ENCODE peak calls at places on chromosomes 12 and 14, in nine cellular contexts. F is CD8-positive, alpha-beta memory T cell; G is psoas muscle; N is mesenchymal stem cell; J is hepatocyte; X is MM.1S; K is Karpas-422; W is GM23248; T is fibroblast of lung. H is an unnamed sample.
A peak's percentile ranks its signal among the peaks of the same experiment; 100 is the strongest.

GRCh38 chr12:38586652-38587219 is 270.2 kb downstream of the ALG10B start:
- DNase-seq in F (no peak), G (no peak), N (no peak), J (no peak), X (no peak), K (no peak), W (peak; percentile 14), T (no peak), H (no peak)

GRCh38 chr14:23125006-23125405 is 6.0 kb upstream of the CEBPE start:
- DNase-seq in F (no peak), G (no peak), N (no peak), J (no peak), X (no peak), K (no peak), W (peak; percentile 59), T (no peak), H (no peak)

GRCh38 chr12:42504049-42504448 is 85.5 kb downstream of the PRICKLE1 start:
- DNase-seq in F (no peak), G (no peak), N (peak; percentile 16), J (peak; percentile 65), X (no peak), K (no peak), W (peak; percentile 57), T (peak; percentile 53), H (peak; percentile 44)

GRCh38 chr14:105529506-105530445 is 3.4 kb downstream of the TMEM121 start:
- DNase-seq in F (peak; percentile 36), G (no peak), N (no peak), J (peak; percentile 2), X (no peak), K (peak; percentile 52), W (no peak), T (no peak), H (no peak)

GRCh38 chr14:85024931-85025330 is 505.0 kb upstream of the FLRT2 start:
- DNase-seq in F (no peak), G (no peak), N (peak; percentile 60), J (no peak), X (no peak), K (no peak), W (peak; percentile 1), T (no peak), H (peak; percentile 63)

GRCh38 chr12:95418142-95418541 is 55.8 kb upstream of the METAP2 start:
- DNase-seq in F (no peak), G (no peak), N (no peak), J (no peak), X (no peak), K (no peak), W (no peak), T (no peak), H (no peak)

GRCh38 chr14:90546767-90547166 is 149.9 kb downstream of the CALM1 start:
- DNase-seq in F (no peak), G (no peak), N (no peak), J (no peak), X (no peak), K (no peak), W (no peak), T (no peak), H (no peak)

GRCh38 chr14:24311837-24312615 is 724 bp downstream of the LTB4R start:
- DNase-seq in F (no peak), G (no peak), N (no peak), J (no peak), X (no peak), K (no peak), W (peak; percentile 68), T (no peak), H (peak; percentile 34)

GRCh38 chr14:73764881-73765280 is 50.7 kb upstream of the PNMA1 start:
- DNase-seq in F (no peak), G (peak; percentile 87), N (no peak), J (no peak), X (no peak), K (peak; percentile 89), W (no peak), T (no peak), H (no peak)

GRCh38 chr14:102333795-102334415 is 14.4 kb downstream of the ZNF839 start:
- DNase-seq in F (no peak), G (no peak), N (no peak), J (no peak), X (no peak), K (no peak), W (no peak), T (no peak), H (no peak)

GRCh38 chr12:88733003-88733402 is 152.7 kb upstream of the KITLG start:
- DNase-seq in F (no peak), G (no peak), N (no peak), J (no peak), X (no peak), K (no peak), W (no peak), T (no peak), H (no peak)

GRCh38 chr12:99544457-99544856 is 103.1 kb upstream of the GARIN6 start:
- DNase-seq in F (no peak), G (no peak), N (no peak), J (no peak), X (no peak), K (no peak), W (no peak), T (no peak), H (no peak)

GRCh38 chr12:3437986-3438385 is 53.0 kb upstream of the PRMT8 start:
- DNase-seq in F (no peak), G (no peak), N (no peak), J (no peak), X (no peak), K (no peak), W (no peak), T (no peak), H (no peak)

GRCh38 chr12:131871677-131872076 is 22.7 kb upstream of the ULK1 start:
- DNase-seq in F (no peak), G (no peak), N (no peak), J (no peak), X (no peak), K (no peak), W (no peak), T (no peak), H (no peak)

GRCh38 chr12:47900480-47901129 is 4.2 kb downstream of the VDR start:
- DNase-seq in F (no peak), G (no peak), N (peak; percentile 60), J (peak; percentile 71), X (peak; percentile 66), K (peak; percentile 49), W (peak; percentile 60), T (peak; percentile 12), H (no peak)

GRCh38 chr14:95272057-95272456 is 47.7 kb downstream of the CLMN start:
- DNase-seq in F (no peak), G (no peak), N (no peak), J (no peak), X (no peak), K (no peak), W (no peak), T (no peak), H (no peak)

GRCh38 chr14:95275507-95275906 is 44.2 kb downstream of the CLMN start:
- DNase-seq in F (no peak), G (no peak), N (no peak), J (no peak), X (no peak), K (peak; percentile 62), W (no peak), T (no peak), H (no peak)

GRCh38 chr14:95273041-95273978 is 46.4 kb downstream of the CLMN start:
- DNase-seq in F (no peak), G (no peak), N (peak; percentile 51), J (peak; percentile 80), X (no peak), K (no peak), W (peak; percentile 12), T (no peak), H (peak; percentile 58)

GRCh38 chr14:95274874-95275273 is 44.8 kb downstream of the CLMN start:
- DNase-seq in F (no peak), G (no peak), N (no peak), J (no peak), X (no peak), K (no peak), W (no peak), T (no peak), H (no peak)

DNA sequence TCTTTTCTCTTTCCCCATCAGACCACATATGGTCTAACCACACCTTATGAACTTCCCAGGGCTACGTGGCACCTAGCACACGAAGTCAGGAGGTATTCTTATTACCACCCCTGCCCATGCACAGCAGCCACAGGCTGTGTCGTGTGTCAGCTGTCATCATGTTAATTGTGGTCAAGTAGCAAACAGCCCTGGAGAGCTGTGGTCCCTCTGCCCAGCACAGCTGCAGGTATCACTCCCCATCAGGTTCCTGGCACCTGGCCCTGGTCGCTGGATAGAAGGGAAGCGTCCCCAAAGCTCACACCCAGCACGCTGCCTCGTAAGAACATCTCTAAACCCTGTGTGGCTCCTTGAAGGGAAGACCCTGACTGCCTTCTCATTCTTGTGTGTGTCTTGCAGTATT is 45.4 kb downstream of the CLMN start:
- DNase-seq in F (no peak), G (no peak), N (no peak), J (no peak), X (no peak), K (no peak), W (no peak), T (no peak), H (no peak)
- H3K27ac ChIP-seq in F (no peak overlapping the region), G (no peak overlapping the region), N (no peak overlapping the region), J (peak overlapping the region; percentile 90), X (no peak overlapping the region), K (peak overlapping the region; percentile 99), W (no peak overlapping the region), T (no peak overlapping the region), H (no peak overlapping the region)

GRCh38 chr14:68246074-68246980 is 426.7 kb downstream of the RAD51B start:
- DNase-seq in F (no peak), G (no peak), N (no peak), J (peak; percentile 50), X (no peak), K (no peak), W (no peak), T (peak; percentile 75), H (peak; percentile 22)
- H3K27ac ChIP-seq in F (no peak overlapping the region), G (peak overlapping the region; percentile 89), N (peak overlapping the region; percentile 33), J (peak overlapping the region; percentile 93), X (no peak overlapping the region), K (no peak overlapping the region), W (no peak overlapping the region), T (no peak overlapping the region), H (peak overlapping the region; percentile 73)

DNA sequence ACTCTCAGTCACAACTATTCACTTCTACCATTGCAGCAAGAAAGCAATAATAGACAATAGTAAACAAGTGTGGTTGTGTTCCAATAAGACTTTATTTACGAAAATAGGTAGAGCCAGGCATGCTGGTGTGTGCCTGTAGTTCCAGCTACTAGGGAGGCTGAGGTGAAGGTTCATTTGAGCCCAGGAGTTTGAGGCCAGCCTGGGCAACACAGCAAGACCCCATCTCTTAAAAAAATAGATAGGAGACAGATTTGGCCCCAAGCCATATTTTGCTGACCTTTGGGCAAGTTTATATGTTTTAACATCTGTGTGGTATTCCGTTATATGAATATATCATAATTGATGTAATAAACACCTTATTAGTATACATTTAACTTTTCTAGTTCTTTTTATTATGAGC is 14.1 kb downstream of the ACAD10 start:
- DNase-seq in F (no peak), G (no peak), N (no peak), J (no peak), X (no peak), K (no peak), W (no peak), T (no peak), H (no peak)
- H3K27ac ChIP-seq in F (no peak overlapping the region), G (no peak overlapping the region), N (no peak overlapping the region), J (no peak overlapping the region), X (no peak overlapping the region), K (no peak overlapping the region), W (no peak overlapping the region), T (no peak overlapping the region), H (no peak overlapping the region)

DNA sequence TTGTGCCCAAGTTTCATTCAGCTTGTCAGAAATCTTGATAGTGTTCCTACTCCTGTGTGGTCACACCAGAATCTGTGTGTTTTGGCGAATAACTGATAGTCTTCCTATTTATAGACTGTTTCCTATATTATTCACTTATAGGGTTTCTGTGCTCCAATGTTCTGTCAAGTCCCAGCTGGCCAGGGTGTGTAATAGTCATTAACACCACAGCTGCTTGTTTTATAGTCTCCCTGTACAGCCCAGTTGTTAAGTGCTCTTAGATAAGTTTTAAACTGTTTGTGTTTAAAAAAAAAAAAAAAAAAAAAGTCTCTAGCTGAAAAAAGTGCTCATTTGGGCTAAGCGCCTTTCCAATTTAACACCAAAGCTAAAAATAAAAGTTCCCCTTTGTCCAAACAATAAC is 45.8 kb downstream of the GPR135 start:
- DNase-seq in F (no peak), G (no peak), N (no peak), J (no peak), X (no peak), K (no peak), W (no peak), T (no peak), H (no peak)
- H3K27ac ChIP-seq in F (no peak overlapping the region), G (no peak overlapping the region), N (no peak overlapping the region), J (no peak overlapping the region), X (no peak overlapping the region), K (no peak overlapping the region), W (no peak overlapping the region), T (no peak overlapping the region), H (no peak overlapping the region)

H was measured in A673.